ENCODE peak calls at places on chromosome 12, in six cellular contexts. One of them, this sample, is unnamed.

GRCh38 chr12:95701275-95701674 is 89.3 kb downstream of the NTN4 start:
- DNase-seq in memory B cell: no peak
- DNase-seq in left colon: no peak
- DNase-seq in stimulated activated CD8-positive, alpha-beta memory T cell treated with anti-CD3 and anti-CD28 coated beads, Interleukin-4, amount 100 ng/mL, for 24 hours: no peak
- DNase-seq in vagina: no peak
- DNase-seq in ELR: peak; percentile 4
- DNase-seq in this sample: no peak

GRCh38 chr12:56632701-56633464 is 2.8 kb upstream of the BAZ2A start:
- DNase-seq in memory B cell: no peak
- DNase-seq in left colon: no peak
- DNase-seq in stimulated activated CD8-positive, alpha-beta memory T cell treated with anti-CD3 and anti-CD28 coated beads, Interleukin-4, amount 100 ng/mL, for 24 hours: no peak
- DNase-seq in vagina: no peak
- DNase-seq in ELR: no peak
- DNase-seq in this sample: no peak

GRCh38 chr12:56411781-56412639 is 37.2 kb downstream of the TIMELESS start:
- DNase-seq in memory B cell: no peak
- DNase-seq in left colon: no peak
- DNase-seq in stimulated activated CD8-positive, alpha-beta memory T cell treated with anti-CD3 and anti-CD28 coated beads, Interleukin-4, amount 100 ng/mL, for 24 hours: no peak
- DNase-seq in vagina: no peak
- DNase-seq in ELR: no peak
- DNase-seq in this sample: no peak

GRCh38 chr12:42473130-42473529 is 116.4 kb downstream of the PRICKLE1 start:
- DNase-seq in memory B cell: no peak
- DNase-seq in left colon: no peak
- DNase-seq in stimulated activated CD8-positive, alpha-beta memory T cell treated with anti-CD3 and anti-CD28 coated beads, Interleukin-4, amount 100 ng/mL, for 24 hours: no peak
- DNase-seq in vagina: no peak
- DNase-seq in ELR: peak; percentile 32
- DNase-seq in this sample: no peak

GRCh38 chr12:61536117-61536516 is 724.1 kb upstream of the USP15 start:
- DNase-seq in memory B cell: no peak
- DNase-seq in left colon: no peak
- DNase-seq in stimulated activated CD8-positive, alpha-beta memory T cell treated with anti-CD3 and anti-CD28 coated beads, Interleukin-4, amount 100 ng/mL, for 24 hours: no peak
- DNase-seq in vagina: no peak
- DNase-seq in ELR: no peak
- DNase-seq in this sample: no peak

GRCh38 chr12:116818341-116818856 is 62.8 kb downstream of the HRK start:
- DNase-seq in memory B cell: no peak
- DNase-seq in left colon: peak; percentile 44
- DNase-seq in stimulated activated CD8-positive, alpha-beta memory T cell treated with anti-CD3 and anti-CD28 coated beads, Interleukin-4, amount 100 ng/mL, for 24 hours: no peak
- DNase-seq in vagina: no peak
- DNase-seq in ELR: peak; percentile 7
- DNase-seq in this sample: no peak

GRCh38 chr12:22234561-22234960 is 99.9 kb downstream of the ST8SIA1 start:
- DNase-seq in memory B cell: no peak
- DNase-seq in left colon: no peak
- DNase-seq in stimulated activated CD8-positive, alpha-beta memory T cell treated with anti-CD3 and anti-CD28 coated beads, Interleukin-4, amount 100 ng/mL, for 24 hours: no peak
- DNase-seq in vagina: no peak
- DNase-seq in ELR: peak; percentile 29
- DNase-seq in this sample: no peak

GRCh38 chr12:87814625-87815024 is 214.6 kb downstream of the C12orf50 start:
- DNase-seq in memory B cell: no peak
- DNase-seq in left colon: no peak
- DNase-seq in stimulated activated CD8-positive, alpha-beta memory T cell treated with anti-CD3 and anti-CD28 coated beads, Interleukin-4, amount 100 ng/mL, for 24 hours: no peak
- DNase-seq in vagina: no peak
- DNase-seq in ELR: peak; percentile 27
- DNase-seq in this sample: no peak

GRCh38 chr12:127779301-127780045 is 487.5 kb upstream of the TMEM132C start:
- DNase-seq in memory B cell: no peak
- DNase-seq in left colon: no peak
- DNase-seq in stimulated activated CD8-positive, alpha-beta memory T cell treated with anti-CD3 and anti-CD28 coated beads, Interleukin-4, amount 100 ng/mL, for 24 hours: no peak
- DNase-seq in vagina: no peak
- DNase-seq in ELR: no peak
- DNase-seq in this sample: no peak

GRCh38 chr12:32586390-32586789 is 92.7 kb upstream of the DNM1L start:
- DNase-seq in memory B cell: no peak
- DNase-seq in left colon: no peak
- DNase-seq in stimulated activated CD8-positive, alpha-beta memory T cell treated with anti-CD3 and anti-CD28 coated beads, Interleukin-4, amount 100 ng/mL, for 24 hours: no peak
- DNase-seq in vagina: no peak
- DNase-seq in ELR: peak; percentile 71
- DNase-seq in this sample: no peak

GRCh38 chr12:82745807-82746206 is 59.1 kb downstream of the TMTC2 start:
- DNase-seq in memory B cell: no peak
- DNase-seq in left colon: no peak
- DNase-seq in stimulated activated CD8-positive, alpha-beta memory T cell treated with anti-CD3 and anti-CD28 coated beads, Interleukin-4, amount 100 ng/mL, for 24 hours: no peak
- DNase-seq in vagina: no peak
- DNase-seq in ELR: no peak
- DNase-seq in this sample: no peak

GRCh38 chr12:119247007-119247719 is 68.4 kb downstream of the HSPB8 start:
- DNase-seq in memory B cell: no peak
- DNase-seq in left colon: no peak
- DNase-seq in stimulated activated CD8-positive, alpha-beta memory T cell treated with anti-CD3 and anti-CD28 coated beads, Interleukin-4, amount 100 ng/mL, for 24 hours: no peak
- DNase-seq in vagina: no peak
- DNase-seq in ELR: no peak
- DNase-seq in this sample: no peak

GRCh38 chr12:50363141-50363540 is 33.3 kb downstream of the FAM186A start:
- DNase-seq in memory B cell: no peak
- DNase-seq in left colon: no peak
- DNase-seq in stimulated activated CD8-positive, alpha-beta memory T cell treated with anti-CD3 and anti-CD28 coated beads, Interleukin-4, amount 100 ng/mL, for 24 hours: no peak
- DNase-seq in vagina: no peak
- DNase-seq in ELR: no peak
- DNase-seq in this sample: no peak

GRCh38 chr12:52291267-52291935 is at the start of gene KRT81:
- DNase-seq in memory B cell: no peak
- DNase-seq in left colon: no peak
- DNase-seq in stimulated activated CD8-positive, alpha-beta memory T cell treated with anti-CD3 and anti-CD28 coated beads, Interleukin-4, amount 100 ng/mL, for 24 hours: no peak
- DNase-seq in vagina: peak; percentile 70
- DNase-seq in ELR: no peak
- DNase-seq in this sample: no peak

GRCh38 chr12:97572220-97572619 is 109.6 kb downstream of the RMST start:
- DNase-seq in memory B cell: no peak
- DNase-seq in left colon: no peak
- DNase-seq in stimulated activated CD8-positive, alpha-beta memory T cell treated with anti-CD3 and anti-CD28 coated beads, Interleukin-4, amount 100 ng/mL, for 24 hours: no peak
- DNase-seq in vagina: no peak
- DNase-seq in ELR: no peak
- DNase-seq in this sample: no peak

GRCh38 chr12:131803995-131804521 is 24.1 kb upstream of the MMP17 start:
- DNase-seq in memory B cell: no peak
- DNase-seq in left colon: peak; percentile 48
- DNase-seq in stimulated activated CD8-positive, alpha-beta memory T cell treated with anti-CD3 and anti-CD28 coated beads, Interleukin-4, amount 100 ng/mL, for 24 hours: no peak
- DNase-seq in vagina: no peak
- DNase-seq in ELR: peak; percentile 50
- DNase-seq in this sample: no peak

GRCh38 chr12:66232258-66232657 is 43.2 kb downstream of the IRAK3 start:
- DNase-seq in memory B cell: no peak
- DNase-seq in left colon: no peak
- DNase-seq in stimulated activated CD8-positive, alpha-beta memory T cell treated with anti-CD3 and anti-CD28 coated beads, Interleukin-4, amount 100 ng/mL, for 24 hours: no peak
- DNase-seq in vagina: no peak
- DNase-seq in ELR: no peak
- DNase-seq in this sample: no peak

GRCh38 chr12:12823308-12823707 is 10.2 kb downstream of the DDX47 start:
- DNase-seq in memory B cell: no peak
- DNase-seq in left colon: no peak
- DNase-seq in stimulated activated CD8-positive, alpha-beta memory T cell treated with anti-CD3 and anti-CD28 coated beads, Interleukin-4, amount 100 ng/mL, for 24 hours: no peak
- DNase-seq in vagina: no peak
- DNase-seq in ELR: peak; percentile 85
- DNase-seq in this sample: no peak

GRCh38 chr12:100672075-100672592 is 98.7 kb downstream of the GAS2L3 start:
- DNase-seq in memory B cell: no peak
- DNase-seq in left colon: peak; percentile 16
- DNase-seq in stimulated activated CD8-positive, alpha-beta memory T cell treated with anti-CD3 and anti-CD28 coated beads, Interleukin-4, amount 100 ng/mL, for 24 hours: peak; percentile 13
- DNase-seq in vagina: no peak
- DNase-seq in ELR: peak; percentile 40
- DNase-seq in this sample: no peak

GRCh38 chr12:8449293-8449944 is 6.3 kb upstream of the CLEC6A start:
- DNase-seq in memory B cell: no peak
- DNase-seq in left colon: no peak
- DNase-seq in stimulated activated CD8-positive, alpha-beta memory T cell treated with anti-CD3 and anti-CD28 coated beads, Interleukin-4, amount 100 ng/mL, for 24 hours: no peak
- DNase-seq in vagina: no peak
- DNase-seq in ELR: no peak
- DNase-seq in this sample: no peak

GRCh38 chr12:48814313-48815280 is 3.7 kb upstream of the CACNB3 start:
- DNase-seq in memory B cell: peak; percentile 82
- DNase-seq in left colon: peak; percentile 93
- DNase-seq in stimulated activated CD8-positive, alpha-beta memory T cell treated with anti-CD3 and anti-CD28 coated beads, Interleukin-4, amount 100 ng/mL, for 24 hours: peak; percentile 68
- DNase-seq in vagina: no peak
- DNase-seq in ELR: peak; percentile 84
- DNase-seq in this sample: peak; percentile 90

GRCh38 chr12:120252071-120252906 is 13.2 kb downstream of the PXN start:
- DNase-seq in memory B cell: peak; percentile 61
- DNase-seq in left colon: no peak
- DNase-seq in stimulated activated CD8-positive, alpha-beta memory T cell treated with anti-CD3 and anti-CD28 coated beads, Interleukin-4, amount 100 ng/mL, for 24 hours: peak; percentile 50
- DNase-seq in vagina: no peak
- DNase-seq in ELR: no peak
- DNase-seq in this sample: no peak